ENCODE peak calls at places on chromosome 7, in five cellular contexts. One of them, this sample, is unnamed.

GRCh38 chr7:121020652-121021051 is 32.1 kb downstream of the CPED1 start:
- DNase-seq in right lobe of liver: no peak
- DNase-seq in GM23338: no peak
- DNase-seq in cardiac muscle cell: no peak
- DNase-seq in psoas muscle: no peak
- DNase-seq in this sample: no peak

GRCh38 chr7:149872419-149873073 is 1.2 kb upstream of the ATP6V0E2 start:
- DNase-seq in right lobe of liver: peak; percentile 82
- DNase-seq in GM23338: peak; percentile 78
- DNase-seq in cardiac muscle cell: peak; percentile 77
- DNase-seq in psoas muscle: peak; percentile 80
- DNase-seq in this sample: peak; percentile 74

GRCh38 chr7:91941450-91941849 is 788 bp downstream of the AKAP9 start:
- DNase-seq in right lobe of liver: peak; percentile 31
- DNase-seq in GM23338: peak; percentile 52
- DNase-seq in cardiac muscle cell: peak; percentile 51
- DNase-seq in psoas muscle: peak; percentile 37
- DNase-seq in this sample: peak; percentile 35

GRCh38 chr7:52719677-52720076 is 315.8 kb upstream of the POM121L12 start:
- DNase-seq in right lobe of liver: no peak
- DNase-seq in GM23338: no peak
- DNase-seq in cardiac muscle cell: no peak
- DNase-seq in psoas muscle: no peak
- DNase-seq in this sample: no peak

GRCh38 chr7:155593455-155594162 is 47.2 kb upstream of the CNPY1 start:
- DNase-seq in right lobe of liver: no peak
- DNase-seq in GM23338: no peak
- DNase-seq in cardiac muscle cell: no peak
- DNase-seq in psoas muscle: no peak
- DNase-seq in this sample: no peak

GRCh38 chr7:156895024-156895780 is 2.2 kb upstream of the LMBR1 start:
- DNase-seq in right lobe of liver: no peak
- DNase-seq in GM23338: no peak
- DNase-seq in cardiac muscle cell: no peak
- DNase-seq in psoas muscle: no peak
- DNase-seq in this sample: peak; percentile 51

GRCh38 chr7:47326220-47326619 is 255.7 kb downstream of the TNS3 start:
- DNase-seq in right lobe of liver: no peak
- DNase-seq in GM23338: peak; percentile 40
- DNase-seq in cardiac muscle cell: no peak
- DNase-seq in psoas muscle: no peak
- DNase-seq in this sample: no peak

GRCh38 chr7:131012477-131013031 is 278.5 kb upstream of the KLF14 start:
- DNase-seq in right lobe of liver: no peak
- DNase-seq in GM23338: no peak
- DNase-seq in cardiac muscle cell: no peak
- DNase-seq in psoas muscle: no peak
- DNase-seq in this sample: no peak

GRCh38 chr7:31890198-31890597 is 180.0 kb downstream of the PDE1C start:
- DNase-seq in right lobe of liver: no peak
- DNase-seq in GM23338: no peak
- DNase-seq in cardiac muscle cell: no peak
- DNase-seq in psoas muscle: no peak
- DNase-seq in this sample: no peak

GRCh38 chr7:129363-130221 is 62.8 kb upstream of the FAM20C start:
- DNase-seq in right lobe of liver: no peak
- DNase-seq in GM23338: no peak
- DNase-seq in cardiac muscle cell: no peak
- DNase-seq in psoas muscle: no peak
- DNase-seq in this sample: no peak

GRCh38 chr7:52831321-52831720 is 204.1 kb upstream of the POM121L12 start:
- DNase-seq in right lobe of liver: no peak
- DNase-seq in GM23338: no peak
- DNase-seq in cardiac muscle cell: no peak
- DNase-seq in psoas muscle: no peak
- DNase-seq in this sample: no peak

DNA sequence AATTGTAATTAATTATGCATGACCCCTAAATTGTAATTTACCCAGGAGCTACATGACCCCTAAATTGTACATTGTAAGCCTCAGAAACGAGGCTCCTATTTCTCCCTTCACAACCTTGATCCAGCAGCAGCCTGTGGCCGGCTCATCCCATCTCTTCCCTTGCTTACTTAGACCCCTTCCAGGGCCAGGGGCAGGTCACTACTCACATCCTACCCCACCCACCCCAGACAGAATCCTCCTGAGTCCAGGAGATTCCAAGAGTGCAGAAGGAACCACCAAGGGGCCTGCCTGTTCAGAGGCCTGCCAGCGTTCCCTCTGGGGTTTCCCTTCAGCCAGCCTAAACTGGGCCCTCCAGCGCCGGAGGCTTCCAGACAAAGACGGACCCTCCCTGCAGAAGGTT is 19.0 kb downstream of the LEP start:
- DNase-seq in right lobe of liver: no peak
- DNase-seq in GM23338: no peak
- DNase-seq in cardiac muscle cell: no peak
- DNase-seq in psoas muscle: no peak
- DNase-seq in this sample: no peak
- H3K4me3 ChIP-seq in right lobe of liver: no peak overlapping the region
- H3K4me3 ChIP-seq in GM23338: no peak overlapping the region
- H3K4me3 ChIP-seq in cardiac muscle cell: no peak overlapping the region
- H3K4me3 ChIP-seq in psoas muscle: no peak overlapping the region
- H3K4me3 ChIP-seq in this sample: no peak overlapping the region

DNA sequence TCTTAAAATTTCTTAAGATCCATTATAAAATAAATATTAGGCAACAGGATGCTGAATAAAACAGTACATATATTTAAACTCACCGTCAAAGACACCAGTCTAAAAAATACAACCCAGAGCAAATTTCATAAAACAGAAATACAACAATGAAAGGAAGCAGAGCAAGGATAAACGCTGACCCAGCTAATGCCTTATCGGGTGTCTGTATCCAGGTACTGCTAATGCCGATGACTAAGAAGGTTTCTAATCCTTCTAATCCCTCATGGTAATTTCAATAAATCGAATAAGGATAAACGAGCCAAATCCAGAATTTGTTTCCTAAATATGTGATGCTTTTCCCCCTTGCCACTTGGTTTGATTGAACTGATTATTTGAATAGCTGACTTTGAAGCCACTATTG is 1.7 kb downstream of the HYCC1 start:
- DNase-seq in right lobe of liver: no peak
- DNase-seq in GM23338: no peak
- DNase-seq in cardiac muscle cell: no peak
- DNase-seq in psoas muscle: no peak
- DNase-seq in this sample: no peak
- H3K4me3 ChIP-seq in right lobe of liver: no peak overlapping the region
- H3K4me3 ChIP-seq in GM23338: peak overlapping the region; percentile 83
- H3K4me3 ChIP-seq in cardiac muscle cell: peak overlapping the region; percentile 93
- H3K4me3 ChIP-seq in psoas muscle: peak overlapping the region; percentile 85
- H3K4me3 ChIP-seq in this sample: no peak overlapping the region

GRCh38 chr7:18511351-18511750 is 15.8 kb downstream of the HDAC9 start:
- DNase-seq in right lobe of liver: no peak
- DNase-seq in GM23338: no peak
- DNase-seq in cardiac muscle cell: no peak
- DNase-seq in psoas muscle: no peak
- DNase-seq in this sample: no peak

GRCh38 chr7:18509491-18509890 is 13.9 kb downstream of the HDAC9 start:
- DNase-seq in right lobe of liver: no peak
- DNase-seq in GM23338: no peak
- DNase-seq in cardiac muscle cell: no peak
- DNase-seq in psoas muscle: no peak
- DNase-seq in this sample: no peak

GRCh38 chr7:18504965-18505364 is 9.4 kb downstream of the HDAC9 start:
- DNase-seq in right lobe of liver: no peak
- DNase-seq in GM23338: no peak
- DNase-seq in cardiac muscle cell: no peak
- DNase-seq in psoas muscle: no peak
- DNase-seq in this sample: no peak

GRCh38 chr7:18505870-18506460 is 10.4 kb downstream of the HDAC9 start:
- DNase-seq in right lobe of liver: no peak
- DNase-seq in GM23338: no peak
- DNase-seq in cardiac muscle cell: no peak
- DNase-seq in psoas muscle: no peak
- DNase-seq in this sample: no peak

GRCh38 chr7:18508441-18509427 is 13.2 kb downstream of the HDAC9 start:
- DNase-seq in right lobe of liver: no peak
- DNase-seq in GM23338: peak; percentile 60
- DNase-seq in cardiac muscle cell: peak; percentile 45
- DNase-seq in psoas muscle: no peak
- DNase-seq in this sample: no peak
- H3K4me3 ChIP-seq in right lobe of liver: no peak overlapping the region
- H3K4me3 ChIP-seq in GM23338: no peak overlapping the region
- H3K4me3 ChIP-seq in cardiac muscle cell: no peak overlapping the region
- H3K4me3 ChIP-seq in psoas muscle: peak overlapping the region; percentile 59
- H3K4me3 ChIP-seq in this sample: no peak overlapping the region

GRCh38 chr7:146791344-146792300 is 675.0 kb downstream of the CNTNAP2 start:
- DNase-seq in right lobe of liver: no peak
- DNase-seq in GM23338: peak; percentile 80
- DNase-seq in cardiac muscle cell: no peak
- DNase-seq in psoas muscle: no peak
- DNase-seq in this sample: no peak
- H3K4me3 ChIP-seq in right lobe of liver: no peak overlapping the region
- H3K4me3 ChIP-seq in GM23338: no peak overlapping the region
- H3K4me3 ChIP-seq in cardiac muscle cell: no peak overlapping the region
- H3K4me3 ChIP-seq in psoas muscle: no peak overlapping the region
- H3K4me3 ChIP-seq in this sample: no peak overlapping the region

GRCh38 chr7:36262286-36262685 is 109.2 kb downstream of the EEPD1 start:
- DNase-seq in right lobe of liver: no peak
- DNase-seq in GM23338: no peak
- DNase-seq in cardiac muscle cell: no peak
- DNase-seq in psoas muscle: no peak
- DNase-seq in this sample: no peak
- H3K4me3 ChIP-seq in right lobe of liver: no peak overlapping the region
- H3K4me3 ChIP-seq in GM23338: no peak overlapping the region
- H3K4me3 ChIP-seq in cardiac muscle cell: no peak overlapping the region
- H3K4me3 ChIP-seq in psoas muscle: no peak overlapping the region
- H3K4me3 ChIP-seq in this sample: no peak overlapping the region